ENCODE peak calls at places on chromosome X, in four cellular contexts. T is PC-9, I is tibial artery, O is mucosa of descending colon. U is an unnamed sample.
A peak's percentile ranks its signal among the peaks of the same experiment; 100 is the strongest.

GRCh38 chrX:9431281-9431680 is 33.6 kb upstream of the TBL1X start:
- DNase-seq in T (no peak), I (no peak), O (no peak), U (no peak)

GRCh38 chrX:69493193-69493592 is 10.9 kb upstream of the NALF2 start:
- DNase-seq in T (peak; percentile 21), I (no peak), O (no peak), U (peak; percentile 59)

GRCh38 chrX:133749370-133749769 is 236.0 kb downstream of the GPC3 start:
- DNase-seq in T (no peak), I (no peak), O (no peak), U (no peak)

GRCh38 chrX:50756276-50756675 is 57.7 kb downstream of the SHROOM4 start:
- DNase-seq in T (no peak), I (no peak), O (no peak), U (no peak)

GRCh38 chrX:71911023-71911730 is 532 bp downstream of the NHSL2 start:
- DNase-seq in T (no peak), I (no peak), O (no peak), U (peak; percentile 63)

GRCh38 chrX:20514358-20514757 is 247.6 kb upstream of the RPS6KA3 start:
- DNase-seq in T (peak; percentile 9), I (no peak), O (no peak), U (no peak)

GRCh38 chrX:69077895-69078455 is 87.3 kb downstream of the PJA1 start:
- DNase-seq in T (no peak), I (no peak), O (no peak), U (no peak)

GRCh38 chrX:53882331-53882730 is 161.9 kb downstream of the PHF8 start:
- DNase-seq in T (peak; percentile 15), I (no peak), O (no peak), U (no peak)

GRCh38 chrX:31435592-31435991 is 363.8 kb upstream of the FTHL17 start:
- DNase-seq in T (no peak), I (no peak), O (peak; percentile 51), U (peak; percentile 3)

GRCh38 chrX:129634541-129634940 is 20.2 kb downstream of the APLN start:
- DNase-seq in T (no peak), I (no peak), O (no peak), U (no peak)

GRCh38 chrX:45164021-45164621 is 36.6 kb downstream of the DIPK2B start:
- DNase-seq in T (no peak), I (no peak), O (no peak), U (no peak)

GRCh38 chrX:13464599-13465275 is 104.7 kb upstream of the EGFL6 start:
- DNase-seq in T (no peak), I (no peak), O (no peak), U (no peak)

GRCh38 chrX:40729923-40730584 is 5.3 kb downstream of the MED14 start:
- DNase-seq in T (no peak), I (no peak), O (no peak), U (no peak)

GRCh38 chrX:126063984-126064383 is 102.1 kb downstream of the DCAF12L2 start:
- DNase-seq in T (no peak), I (no peak), O (no peak), U (no peak)

GRCh38 chrX:9682861-9683260 is 82.8 kb downstream of the GPR143 start:
- DNase-seq in T (no peak), I (no peak), O (no peak), U (no peak)

GRCh38 chrX:129732857-129733256 is 5.9 kb upstream of the XPNPEP2 start:
- DNase-seq in T (no peak), I (no peak), O (no peak), U (no peak)

GRCh38 chrX:50770702-50771101 is 43.3 kb downstream of the SHROOM4 start:
- DNase-seq in T (peak; percentile 57), I (no peak), O (peak; percentile 66), U (no peak)

GRCh38 chrX:136999021-136999420 is 34.8 kb downstream of the GPR101 start:
- DNase-seq in T (no peak), I (no peak), O (no peak), U (no peak)

GRCh38 chrX:17559728-17560379 is 177.4 kb upstream of the SCML1 start:
- DNase-seq in T (peak; percentile 63), I (peak; percentile 66), O (no peak), U (no peak)

GRCh38 chrX:93985621-93986020 is 311.6 kb downstream of the FAM133A start:
- DNase-seq in T (no peak), I (no peak), O (no peak), U (no peak)

GRCh38 chrX:40105791-40106676 is 8.3 kb upstream of the BCOR start:
- DNase-seq in T (peak; percentile 48), I (peak; percentile 89), O (peak; percentile 79), U (peak; percentile 50)

GRCh38 chrX:8738588-8739189 is 6.8 kb upstream of the ANOS1 start:
- DNase-seq in T (peak; percentile 48), I (no peak), O (no peak), U (peak; percentile 50)

GRCh38 chrX:35382966-35383365 is 415.2 kb upstream of the MAGEB16 start:
- DNase-seq in T (no peak), I (no peak), O (no peak), U (no peak)

GRCh38 chrX:47191331-47191730 is 2.3 kb upstream of the UBA1 start:
- DNase-seq in T (peak; percentile 11), I (no peak), O (peak; percentile 65), U (peak; percentile 6)

GRCh38 chrX:130975947-130976346 is 72.9 kb upstream of the ENOX2 start:
- DNase-seq in T (peak; percentile 23), I (no peak), O (no peak), U (peak; percentile 28)

GRCh38 chrX:112799425-112799824 is 41.2 kb downstream of the AMOT start:
- DNase-seq in T (no peak), I (no peak), O (no peak), U (no peak)

GRCh38 chrX:64190136-64190740 is 15.3 kb downstream of the AMER1 start:
- DNase-seq in T (no peak), I (no peak), O (no peak), U (no peak)

GRCh38 chrX:138858946-138859345 is 147.4 kb upstream of the FGF13 start:
- DNase-seq in T (no peak), I (no peak), O (no peak), U (no peak)

GRCh38 chrX:115522955-115523354 is 38.0 kb upstream of the PLS3 start:
- DNase-seq in T (no peak), I (no peak), O (no peak), U (no peak)

GRCh38 chrX:118418811-118419251 is 72.9 kb downstream of the WDR44 start:
- DNase-seq in T (peak; percentile 61), I (no peak), O (no peak), U (no peak)

GRCh38 chrX:130173190-130173895 is 1.6 kb downstream of the RAB33A start:
- DNase-seq in T (peak; percentile 48), I (peak; percentile 83), O (no peak), U (no peak)

GRCh38 chrX:91414710-91415109 is 19.9 kb upstream of the PABPC5 start:
- DNase-seq in T (no peak), I (no peak), O (no peak), U (peak; percentile 11)
- TF ChIP-seq CTCF in T (peak; percentile 54), I (peak; percentile 22), O (no peak), U (peak; percentile 48)

GRCh38 chrX:86192827-86193226 is 44.6 kb downstream of the DACH2 start:
- DNase-seq in T (no peak), I (no peak), O (no peak), U (no peak)
- TF ChIP-seq CTCF in T (no peak), I (no peak), O (no peak), U (no peak)

GRCh38 chrX:43866423-43866822 is 15.8 kb downstream of the MAOB start:
- DNase-seq in T (no peak), I (no peak), O (no peak), U (no peak)

GRCh38 chrX:43860646-43861370 is 21.4 kb downstream of the MAOB start:
- DNase-seq in T (peak; percentile 7), I (no peak), O (no peak), U (no peak)

GRCh38 chrX:43865791-43866190 is 16.5 kb downstream of the MAOB start:
- DNase-seq in T (no peak), I (no peak), O (no peak), U (no peak)

GRCh38 chrX:43861750-43862149 is 20.5 kb downstream of the MAOB start:
- DNase-seq in T (no peak), I (no peak), O (no peak), U (no peak)

DNA sequence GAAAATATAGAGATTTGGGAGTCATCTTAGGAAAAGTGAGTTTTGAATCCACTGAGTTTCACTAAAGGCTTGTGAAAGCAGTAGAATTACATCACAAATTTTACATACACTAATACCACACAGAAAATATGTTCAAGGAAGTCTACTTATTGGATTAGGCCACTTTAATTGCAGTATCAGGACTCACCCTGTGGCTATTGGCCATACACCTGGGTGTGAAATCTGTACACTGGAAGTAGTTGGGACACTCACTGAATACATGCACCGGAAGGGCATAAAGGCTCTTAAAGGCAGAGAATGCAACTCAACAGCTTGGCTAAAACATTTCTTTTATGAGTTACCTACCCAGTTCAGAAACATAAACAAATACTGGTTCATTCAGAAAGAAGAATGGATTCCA is 19.8 kb downstream of the MAOB start:
- DNase-seq in T (no peak), I (no peak), O (no peak), U (no peak)
- TF ChIP-seq CTCF in T (no peak), I (no peak), O (no peak), U (no peak)

GRCh38 chrX:96183843-96184242 is 500.8 kb upstream of the DIAPH2 start:
- DNase-seq in T (no peak), I (no peak), O (no peak), U (no peak)
- TF ChIP-seq CTCF in T (peak; percentile 43), I (no peak), O (no peak), U (no peak)

DNA sequence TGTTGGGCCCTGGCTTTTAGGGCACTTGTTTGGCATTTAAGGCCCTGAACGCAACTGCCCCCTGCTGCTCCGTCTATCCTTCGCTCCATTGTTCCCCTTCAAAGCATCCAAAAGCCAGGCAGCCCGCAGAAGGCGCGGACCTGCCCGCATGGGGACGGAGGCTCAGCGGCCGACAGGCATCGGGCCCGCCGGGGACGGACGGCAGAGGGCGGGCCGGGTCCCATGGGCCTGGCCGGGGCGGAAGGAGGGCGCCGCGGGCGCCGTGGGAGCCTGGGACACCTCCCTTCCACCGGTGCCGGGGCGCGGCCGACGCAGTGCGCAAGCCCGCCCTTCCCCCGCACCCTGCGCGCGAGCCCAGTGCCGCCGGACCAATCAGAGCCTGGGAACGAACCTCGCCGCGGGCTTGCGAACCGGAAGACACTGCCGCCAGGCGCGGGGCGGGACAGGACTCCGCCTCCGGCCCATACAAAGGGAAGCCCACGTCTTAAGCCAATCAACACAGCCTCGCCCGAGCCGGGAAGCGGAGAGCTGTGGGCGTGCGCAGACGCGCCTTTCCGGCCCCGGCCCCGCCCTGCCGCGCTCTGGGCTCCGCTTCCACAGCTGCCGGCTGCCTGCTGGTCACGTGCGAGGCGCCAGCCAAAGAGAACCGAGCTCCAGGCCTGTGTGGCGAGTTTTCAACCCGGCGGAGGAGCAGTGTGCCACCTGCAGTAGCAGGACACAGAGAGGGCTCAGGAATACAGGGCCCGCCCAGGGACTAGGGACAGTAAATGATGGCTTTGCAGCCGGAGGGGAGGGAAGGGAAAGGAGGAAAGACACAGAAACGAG is 2.1 kb upstream of the ARHGAP4 start:
- DNase-seq in T (peak; percentile 99), I (peak; percentile 98), O (peak; percentile 99), U (peak; percentile 86)
- TF ChIP-seq CTCF in T (no peak), I (peak; percentile 21), O (no peak), U (no peak)

GRCh38 chrX:107293056-107293455 is 86.6 kb downstream of the DNAAF6 start:
- DNase-seq in T (no peak), I (no peak), O (no peak), U (no peak)

GRCh38 chrX:107288676-107289075 is 82.3 kb downstream of the DNAAF6 start:
- DNase-seq in T (no peak), I (no peak), O (no peak), U (no peak)

GRCh38 chrX:107290019-107290418 is 83.6 kb downstream of the DNAAF6 start:
- DNase-seq in T (no peak), I (no peak), O (no peak), U (no peak)
- TF ChIP-seq CTCF in T (no peak), I (no peak), O (no peak), U (no peak)